ENCODE peak calls at places on chromosomes 5 and 9, in ten cellular contexts. One of them, this sample, is unnamed.

GRCh38 chr5:54703091-54703490 is 185.5 kb downstream of the SNX18 start:
- DNase-seq in GM20000: no peak
- DNase-seq in thoracic aorta: no peak
- DNase-seq in fibroblast of pulmonary artery: peak
- DNase-seq in T-cell: no peak
- DNase-seq in RPMI8226: no peak
- DNase-seq in stimulated activated naive CD4-positive, alpha-beta T cell: no peak
- DNase-seq in T-helper 22 cell: no peak
- DNase-seq in Karpas-422: no peak
- DNase-seq in tibial nerve: no peak
- DNase-seq in this sample: no peak

GRCh38 chr5:57987552-57987951 is 472.3 kb downstream of the PLK2 start:
- DNase-seq in RPMI8226: no peak
- DNase-seq in Karpas-422: no peak
- DNase-seq in T-cell: no peak
- DNase-seq in thoracic aorta: no peak
- DNase-seq in fibroblast of pulmonary artery: no peak
- DNase-seq in T-helper 22 cell: no peak
- DNase-seq in GM20000: no peak
- DNase-seq in tibial nerve: no peak
- DNase-seq in stimulated activated naive CD4-positive, alpha-beta T cell: no peak
- DNase-seq in this sample: no peak

GRCh38 chr5:122997294-122997693 is 39.2 kb downstream of the PPIC start:
- DNase-seq in RPMI8226: no peak
- DNase-seq in Karpas-422: no peak
- DNase-seq in fibroblast of pulmonary artery: no peak
- DNase-seq in tibial nerve: no peak
- DNase-seq in GM20000: no peak
- DNase-seq in thoracic aorta: no peak
- DNase-seq in T-cell: no peak
- DNase-seq in T-helper 22 cell: no peak
- DNase-seq in stimulated activated naive CD4-positive, alpha-beta T cell: no peak
- DNase-seq in this sample: no peak

GRCh38 chr9:137273095-137273490 is 4.4 kb upstream of the TOR4A start:
- DNase-seq in Karpas-422: no peak
- DNase-seq in thoracic aorta: no peak
- DNase-seq in stimulated activated naive CD4-positive, alpha-beta T cell: no peak
- DNase-seq in RPMI8226: no peak
- DNase-seq in tibial nerve: no peak
- DNase-seq in T-cell: no peak
- DNase-seq in GM20000: no peak
- DNase-seq in fibroblast of pulmonary artery: no peak
- DNase-seq in T-helper 22 cell: no peak
- DNase-seq in this sample: no peak

GRCh38 chr9:81394816-81395215 is 294.5 kb downstream of the TLE1 start:
- DNase-seq in RPMI8226: no peak
- DNase-seq in stimulated activated naive CD4-positive, alpha-beta T cell: no peak
- DNase-seq in thoracic aorta: no peak
- DNase-seq in Karpas-422: no peak
- DNase-seq in fibroblast of pulmonary artery: no peak
- DNase-seq in tibial nerve: no peak
- DNase-seq in GM20000: no peak
- DNase-seq in T-cell: no peak
- DNase-seq in T-helper 22 cell: no peak
- DNase-seq in this sample: no peak

GRCh38 chr9:2676466-2676865 is 40.8 kb upstream of the KCNV2 start:
- DNase-seq in Karpas-422: no peak
- DNase-seq in stimulated activated naive CD4-positive, alpha-beta T cell: no peak
- DNase-seq in GM20000: no peak
- DNase-seq in thoracic aorta: no peak
- DNase-seq in T-helper 22 cell: no peak
- DNase-seq in RPMI8226: no peak
- DNase-seq in T-cell: no peak
- DNase-seq in fibroblast of pulmonary artery: no peak
- DNase-seq in tibial nerve: no peak
- DNase-seq in this sample: no peak

GRCh38 chr9:108551030-108551964 is 304.5 kb downstream of the ACTL7B start:
- DNase-seq in thoracic aorta: no peak
- DNase-seq in fibroblast of pulmonary artery: peak
- DNase-seq in GM20000: no peak
- DNase-seq in stimulated activated naive CD4-positive, alpha-beta T cell: no peak
- DNase-seq in Karpas-422: peak
- DNase-seq in RPMI8226: no peak
- DNase-seq in T-helper 22 cell: no peak
- DNase-seq in tibial nerve: no peak
- DNase-seq in T-cell: no peak
- DNase-seq in this sample: no peak

GRCh38 chr9:98087420-98088354 is 31.2 kb downstream of the NANS start:
- DNase-seq in GM20000: no peak
- DNase-seq in tibial nerve: no peak
- DNase-seq in stimulated activated naive CD4-positive, alpha-beta T cell: no peak
- DNase-seq in thoracic aorta: no peak
- DNase-seq in fibroblast of pulmonary artery: peak
- DNase-seq in RPMI8226: no peak
- DNase-seq in Karpas-422: no peak
- DNase-seq in T-helper 22 cell: no peak
- DNase-seq in T-cell: peak
- DNase-seq in this sample: peak

GRCh38 chr5:29214821-29215220 is 1978.7 kb upstream of the CDH6 start:
- DNase-seq in Karpas-422: no peak
- DNase-seq in tibial nerve: no peak
- DNase-seq in stimulated activated naive CD4-positive, alpha-beta T cell: no peak
- DNase-seq in RPMI8226: no peak
- DNase-seq in T-helper 22 cell: no peak
- DNase-seq in thoracic aorta: no peak
- DNase-seq in T-cell: no peak
- DNase-seq in fibroblast of pulmonary artery: no peak
- DNase-seq in GM20000: no peak
- DNase-seq in this sample: no peak

GRCh38 chr5:34053571-34054271 is 10.7 kb upstream of the C1QTNF3 start:
- DNase-seq in stimulated activated naive CD4-positive, alpha-beta T cell: no peak
- DNase-seq in T-cell: no peak
- DNase-seq in T-helper 22 cell: no peak
- DNase-seq in tibial nerve: no peak
- DNase-seq in GM20000: no peak
- DNase-seq in Karpas-422: no peak
- DNase-seq in thoracic aorta: no peak
- DNase-seq in fibroblast of pulmonary artery: no peak
- DNase-seq in RPMI8226: no peak
- DNase-seq in this sample: no peak

GRCh38 chr5:129656952-129657351 is 90.9 kb upstream of the MINAR2 start:
- DNase-seq in Karpas-422: no peak
- DNase-seq in fibroblast of pulmonary artery: no peak
- DNase-seq in GM20000: no peak
- DNase-seq in T-helper 22 cell: no peak
- DNase-seq in tibial nerve: no peak
- DNase-seq in thoracic aorta: no peak
- DNase-seq in T-cell: no peak
- DNase-seq in RPMI8226: no peak
- DNase-seq in stimulated activated naive CD4-positive, alpha-beta T cell: no peak
- DNase-seq in this sample: no peak

GRCh38 chr9:5696884-5697283 is 68.0 kb downstream of the RIC1 start:
- DNase-seq in T-helper 22 cell: no peak
- DNase-seq in fibroblast of pulmonary artery: no peak
- DNase-seq in tibial nerve: no peak
- DNase-seq in T-cell: no peak
- DNase-seq in Karpas-422: no peak
- DNase-seq in RPMI8226: no peak
- DNase-seq in GM20000: peak
- DNase-seq in thoracic aorta: no peak
- DNase-seq in stimulated activated naive CD4-positive, alpha-beta T cell: no peak
- DNase-seq in this sample: peak

GRCh38 chr5:169875091-169875727 is 105.1 kb downstream of the INSYN2B start:
- DNase-seq in RPMI8226: no peak
- DNase-seq in tibial nerve: no peak
- DNase-seq in fibroblast of pulmonary artery: peak
- DNase-seq in Karpas-422: no peak
- DNase-seq in GM20000: no peak
- DNase-seq in T-cell: no peak
- DNase-seq in T-helper 22 cell: no peak
- DNase-seq in stimulated activated naive CD4-positive, alpha-beta T cell: no peak
- DNase-seq in thoracic aorta: no peak
- DNase-seq in this sample: no peak

GRCh38 chr5:147818290-147818689 is 13.2 kb downstream of the SPINK1 start:
- DNase-seq in tibial nerve: no peak
- DNase-seq in RPMI8226: no peak
- DNase-seq in T-cell: no peak
- DNase-seq in fibroblast of pulmonary artery: no peak
- DNase-seq in stimulated activated naive CD4-positive, alpha-beta T cell: no peak
- DNase-seq in thoracic aorta: no peak
- DNase-seq in T-helper 22 cell: no peak
- DNase-seq in Karpas-422: peak
- DNase-seq in GM20000: no peak
- DNase-seq in this sample: no peak

GRCh38 chr5:134370306-134370870 is 981 bp upstream of the UBE2B start:
- DNase-seq in tibial nerve: no peak
- DNase-seq in Karpas-422: no peak
- DNase-seq in thoracic aorta: no peak
- DNase-seq in T-cell: no peak
- DNase-seq in T-helper 22 cell: no peak
- DNase-seq in stimulated activated naive CD4-positive, alpha-beta T cell: no peak
- DNase-seq in RPMI8226: no peak
- DNase-seq in GM20000: no peak
- DNase-seq in fibroblast of pulmonary artery: peak
- DNase-seq in this sample: no peak

GRCh38 chr5:16406023-16406422 is 59.6 kb downstream of the ZNF622 start:
- DNase-seq in T-helper 22 cell: no peak
- DNase-seq in Karpas-422: no peak
- DNase-seq in thoracic aorta: no peak
- DNase-seq in RPMI8226: no peak
- DNase-seq in stimulated activated naive CD4-positive, alpha-beta T cell: no peak
- DNase-seq in GM20000: no peak
- DNase-seq in tibial nerve: no peak
- DNase-seq in T-cell: no peak
- DNase-seq in fibroblast of pulmonary artery: no peak
- DNase-seq in this sample: no peak

GRCh38 chr5:68345595-68345994 is 130.0 kb downstream of the PIK3R1 start:
- DNase-seq in T-cell: no peak
- DNase-seq in stimulated activated naive CD4-positive, alpha-beta T cell: no peak
- DNase-seq in Karpas-422: no peak
- DNase-seq in RPMI8226: no peak
- DNase-seq in T-helper 22 cell: no peak
- DNase-seq in thoracic aorta: no peak
- DNase-seq in GM20000: no peak
- DNase-seq in fibroblast of pulmonary artery: no peak
- DNase-seq in tibial nerve: no peak
- DNase-seq in this sample: no peak

GRCh38 chr5:159385994-159386711 is 55.9 kb upstream of the IL12B start:
- DNase-seq in T-cell: no peak
- DNase-seq in fibroblast of pulmonary artery: no peak
- DNase-seq in stimulated activated naive CD4-positive, alpha-beta T cell: no peak
- DNase-seq in RPMI8226: no peak
- DNase-seq in T-helper 22 cell: no peak
- DNase-seq in GM20000: no peak
- DNase-seq in Karpas-422: no peak
- DNase-seq in tibial nerve: no peak
- DNase-seq in thoracic aorta: no peak
- DNase-seq in this sample: no peak

GRCh38 chr5:13910637-13911288 is 33.7 kb downstream of the DNAH5 start:
- DNase-seq in fibroblast of pulmonary artery: no peak
- DNase-seq in GM20000: no peak
- DNase-seq in T-helper 22 cell: no peak
- DNase-seq in RPMI8226: no peak
- DNase-seq in thoracic aorta: no peak
- DNase-seq in Karpas-422: no peak
- DNase-seq in tibial nerve: no peak
- DNase-seq in stimulated activated naive CD4-positive, alpha-beta T cell: no peak
- DNase-seq in T-cell: no peak
- DNase-seq in this sample: no peak

GRCh38 chr5:89584339-89584956 is 701.5 kb upstream of the MEF2C start:
- DNase-seq in stimulated activated naive CD4-positive, alpha-beta T cell: no peak
- DNase-seq in GM20000: no peak
- DNase-seq in Karpas-422: no peak
- DNase-seq in T-helper 22 cell: no peak
- DNase-seq in fibroblast of pulmonary artery: peak
- DNase-seq in RPMI8226: no peak
- DNase-seq in tibial nerve: no peak
- DNase-seq in thoracic aorta: no peak
- DNase-seq in T-cell: no peak
- DNase-seq in this sample: no peak

GRCh38 chr5:143313298-143313852 is 90.1 kb downstream of the NR3C1 start:
- DNase-seq in T-helper 22 cell: no peak
- DNase-seq in thoracic aorta: no peak
- DNase-seq in RPMI8226: no peak
- DNase-seq in Karpas-422: no peak
- DNase-seq in fibroblast of pulmonary artery: no peak
- DNase-seq in T-cell: no peak
- DNase-seq in tibial nerve: no peak
- DNase-seq in GM20000: no peak
- DNase-seq in stimulated activated naive CD4-positive, alpha-beta T cell: no peak
- DNase-seq in this sample: no peak

GRCh38 chr5:141491323-141492167 is 2.7 kb downstream of the PCDHGC5 start:
- DNase-seq in fibroblast of pulmonary artery: no peak
- DNase-seq in Karpas-422: no peak
- DNase-seq in T-helper 22 cell: no peak
- DNase-seq in stimulated activated naive CD4-positive, alpha-beta T cell: no peak
- DNase-seq in T-cell: no peak
- DNase-seq in GM20000: peak
- DNase-seq in thoracic aorta: no peak
- DNase-seq in tibial nerve: no peak
- DNase-seq in RPMI8226: no peak
- DNase-seq in this sample: no peak

GRCh38 chr5:157497875-157498611 is 38.0 kb downstream of the NIPAL4 start:
- DNase-seq in T-helper 22 cell: no peak
- DNase-seq in fibroblast of pulmonary artery: no peak
- DNase-seq in stimulated activated naive CD4-positive, alpha-beta T cell: no peak
- DNase-seq in GM20000: no peak
- DNase-seq in thoracic aorta: no peak
- DNase-seq in RPMI8226: no peak
- DNase-seq in Karpas-422: no peak
- DNase-seq in tibial nerve: no peak
- DNase-seq in T-cell: no peak
- DNase-seq in this sample: no peak

GRCh38 chr9:82970359-82970758 is 92.6 kb downstream of the RASEF start:
- DNase-seq in RPMI8226: no peak
- DNase-seq in Karpas-422: no peak
- DNase-seq in thoracic aorta: no peak
- DNase-seq in stimulated activated naive CD4-positive, alpha-beta T cell: no peak
- DNase-seq in fibroblast of pulmonary artery: no peak
- DNase-seq in T-cell: no peak
- DNase-seq in T-helper 22 cell: no peak
- DNase-seq in tibial nerve: no peak
- DNase-seq in GM20000: no peak
- DNase-seq in this sample: no peak

GRCh38 chr5:93622240-93622885 is 39.3 kb downstream of the NR2F1 start:
- DNase-seq in tibial nerve: no peak
- DNase-seq in RPMI8226: no peak
- DNase-seq in GM20000: no peak
- DNase-seq in T-helper 22 cell: peak
- DNase-seq in thoracic aorta: no peak
- DNase-seq in fibroblast of pulmonary artery: peak
- DNase-seq in Karpas-422: peak
- DNase-seq in T-cell: peak
- DNase-seq in stimulated activated naive CD4-positive, alpha-beta T cell: no peak
- DNase-seq in this sample: no peak

GRCh38 chr5:115856936-115857524 is 15.3 kb downstream of the AP3S1 start:
- DNase-seq in T-cell: no peak
- DNase-seq in thoracic aorta: no peak
- DNase-seq in GM20000: no peak
- DNase-seq in fibroblast of pulmonary artery: no peak
- DNase-seq in Karpas-422: no peak
- DNase-seq in tibial nerve: no peak
- DNase-seq in RPMI8226: no peak
- DNase-seq in stimulated activated naive CD4-positive, alpha-beta T cell: no peak
- DNase-seq in T-helper 22 cell: no peak
- DNase-seq in this sample: no peak

GRCh38 chr9:90883661-90884060 is 82.0 kb downstream of the SYK start:
- DNase-seq in RPMI8226: no peak
- DNase-seq in T-cell: no peak
- DNase-seq in Karpas-422: no peak
- DNase-seq in fibroblast of pulmonary artery: no peak
- DNase-seq in thoracic aorta: no peak
- DNase-seq in T-helper 22 cell: no peak
- DNase-seq in stimulated activated naive CD4-positive, alpha-beta T cell: no peak
- DNase-seq in GM20000: no peak
- DNase-seq in tibial nerve: no peak
- DNase-seq in this sample: no peak

GRCh38 chr9:98780059-98780749 is 16.2 kb downstream of the ANKS6 start:
- DNase-seq in GM20000: no peak
- DNase-seq in Karpas-422: no peak
- DNase-seq in T-cell: no peak
- DNase-seq in RPMI8226: no peak
- DNase-seq in T-helper 22 cell: no peak
- DNase-seq in fibroblast of pulmonary artery: no peak
- DNase-seq in tibial nerve: no peak
- DNase-seq in thoracic aorta: no peak
- DNase-seq in stimulated activated naive CD4-positive, alpha-beta T cell: no peak
- DNase-seq in this sample: no peak